ENCODE peak calls at places on chromosomes 6 and 20, in five cellular contexts. One of them, this sample, is unnamed.

GRCh38 chr6:24274441-24275083 is 83.3 kb downstream of the DCDC2 start:
- DNase-seq in fibroblast of the aortic adventitia: peak
- DNase-seq in coronary artery: no peak
- DNase-seq in ovary: no peak
- DNase-seq in HFF-Myc: no peak
- DNase-seq in this sample: no peak

GRCh38 chr6:105402090-105402980 is 547 bp downstream of the PREP start:
- DNase-seq in fibroblast of the aortic adventitia: peak
- DNase-seq in coronary artery: no peak
- DNase-seq in ovary: no peak
- DNase-seq in HFF-Myc: no peak
- DNase-seq in this sample: no peak

GRCh38 chr6:18081025-18081668 is 41.3 kb downstream of the NHLRC1 start:
- DNase-seq in fibroblast of the aortic adventitia: peak
- DNase-seq in coronary artery: no peak
- DNase-seq in ovary: no peak
- DNase-seq in HFF-Myc: no peak
- DNase-seq in this sample: no peak

GRCh38 chr20:32969356-32970114 is 34.7 kb downstream of the SUN5 start:
- DNase-seq in fibroblast of the aortic adventitia: no peak
- DNase-seq in coronary artery: peak
- DNase-seq in ovary: no peak
- DNase-seq in HFF-Myc: no peak
- DNase-seq in this sample: no peak

GRCh38 chr6:109978174-109979032 is at the start of gene GPR6:
- DNase-seq in fibroblast of the aortic adventitia: peak
- DNase-seq in coronary artery: no peak
- DNase-seq in ovary: peak
- DNase-seq in HFF-Myc: peak
- DNase-seq in this sample: peak

GRCh38 chr20:35601021-35601973 is 14.3 kb upstream of the SPAG4 start:
- DNase-seq in fibroblast of the aortic adventitia: peak
- DNase-seq in coronary artery: no peak
- DNase-seq in ovary: peak
- DNase-seq in HFF-Myc: peak
- DNase-seq in this sample: peak

GRCh38 chr6:155274533-155274932 is 10.7 kb downstream of the CLDN20 start:
- DNase-seq in fibroblast of the aortic adventitia: peak
- DNase-seq in coronary artery: no peak
- DNase-seq in ovary: no peak
- DNase-seq in HFF-Myc: peak
- DNase-seq in this sample: no peak

GRCh38 chr20:23601715-23602114 is 4.0 kb downstream of the CST9 start:
- DNase-seq in fibroblast of the aortic adventitia: no peak
- DNase-seq in coronary artery: no peak
- DNase-seq in ovary: no peak
- DNase-seq in HFF-Myc: no peak
- DNase-seq in this sample: no peak

GRCh38 chr6:6659600-6660327 is 71.2 kb downstream of the LY86 start:
- DNase-seq in fibroblast of the aortic adventitia: no peak
- DNase-seq in coronary artery: no peak
- DNase-seq in ovary: no peak
- DNase-seq in HFF-Myc: no peak
- DNase-seq in this sample: peak

GRCh38 chr6:107712523-107713213 is 111.4 kb downstream of the SCML4 start:
- DNase-seq in fibroblast of the aortic adventitia: peak
- DNase-seq in coronary artery: no peak
- DNase-seq in ovary: no peak
- DNase-seq in HFF-Myc: no peak
- DNase-seq in this sample: no peak

GRCh38 chr20:33842346-33842745 is 31.2 kb downstream of the CHMP4B start:
- DNase-seq in fibroblast of the aortic adventitia: no peak
- DNase-seq in coronary artery: no peak
- DNase-seq in ovary: no peak
- DNase-seq in HFF-Myc: no peak
- DNase-seq in this sample: no peak

GRCh38 chr6:88183503-88183902 is 17.4 kb upstream of the CNR1 start:
- DNase-seq in fibroblast of the aortic adventitia: no peak
- DNase-seq in coronary artery: no peak
- DNase-seq in ovary: no peak
- DNase-seq in HFF-Myc: no peak
- DNase-seq in this sample: no peak

GRCh38 chr20:6819599-6819998 is 52.1 kb downstream of the BMP2 start:
- DNase-seq in fibroblast of the aortic adventitia: peak
- DNase-seq in coronary artery: no peak
- DNase-seq in ovary: no peak
- DNase-seq in HFF-Myc: no peak
- DNase-seq in this sample: no peak

GRCh38 chr20:63054103-63054474 is 47.3 kb upstream of the BHLHE23 start:
- DNase-seq in fibroblast of the aortic adventitia: no peak
- DNase-seq in coronary artery: no peak
- DNase-seq in ovary: no peak
- DNase-seq in HFF-Myc: no peak
- DNase-seq in this sample: no peak

GRCh38 chr6:137746264-137746663 is 120.8 kb upstream of the TNFAIP3 start:
- DNase-seq in fibroblast of the aortic adventitia: no peak
- DNase-seq in coronary artery: no peak
- DNase-seq in ovary: no peak
- DNase-seq in HFF-Myc: no peak
- DNase-seq in this sample: peak

GRCh38 chr6:53179961-53180651 is 31.5 kb upstream of the GCM1 start:
- DNase-seq in fibroblast of the aortic adventitia: peak
- DNase-seq in coronary artery: no peak
- DNase-seq in ovary: peak
- DNase-seq in HFF-Myc: no peak
- DNase-seq in this sample: no peak

GRCh38 chr6:50602191-50602810 is 111.0 kb upstream of the TFAP2D start:
- DNase-seq in fibroblast of the aortic adventitia: peak
- DNase-seq in coronary artery: no peak
- DNase-seq in ovary: no peak
- DNase-seq in HFF-Myc: no peak
- DNase-seq in this sample: peak

GRCh38 chr6:34358389-34358906 is 34.0 kb downstream of the NUDT3 start:
- DNase-seq in fibroblast of the aortic adventitia: peak
- DNase-seq in coronary artery: no peak
- DNase-seq in ovary: peak
- DNase-seq in HFF-Myc: peak
- DNase-seq in this sample: no peak

GRCh38 chr20:11935212-11935611 is 17.5 kb downstream of the BTBD3 start:
- DNase-seq in fibroblast of the aortic adventitia: no peak
- DNase-seq in coronary artery: no peak
- DNase-seq in ovary: no peak
- DNase-seq in HFF-Myc: no peak
- DNase-seq in this sample: no peak

GRCh38 chr20:47544240-47544639 is 42.6 kb downstream of the NCOA3 start:
- DNase-seq in fibroblast of the aortic adventitia: peak
- DNase-seq in coronary artery: no peak
- DNase-seq in ovary: no peak
- DNase-seq in HFF-Myc: no peak
- DNase-seq in this sample: no peak

GRCh38 chr6:157323924-157324276 is 581 bp upstream of the TMEM242 start:
- DNase-seq in fibroblast of the aortic adventitia: peak
- DNase-seq in coronary artery: peak
- DNase-seq in ovary: peak
- DNase-seq in HFF-Myc: peak
- DNase-seq in this sample: no peak

GRCh38 chr20:6665161-6665560 is 102.3 kb upstream of the BMP2 start:
- DNase-seq in fibroblast of the aortic adventitia: no peak
- DNase-seq in coronary artery: no peak
- DNase-seq in ovary: no peak
- DNase-seq in HFF-Myc: no peak
- DNase-seq in this sample: no peak

GRCh38 chr20:4797275-4797674 is 75.6 kb downstream of the PRND start:
- DNase-seq in fibroblast of the aortic adventitia: peak
- DNase-seq in coronary artery: no peak
- DNase-seq in ovary: no peak
- DNase-seq in HFF-Myc: no peak
- DNase-seq in this sample: no peak

GRCh38 chr20:1327827-1328679 is 886 bp downstream of the SDCBP2 start:
- DNase-seq in fibroblast of the aortic adventitia: no peak
- DNase-seq in coronary artery: peak
- DNase-seq in ovary: no peak
- DNase-seq in HFF-Myc: no peak
- DNase-seq in this sample: no peak

GRCh38 chr6:113221850-113222249 is 635.3 kb upstream of the MARCKS start:
- DNase-seq in fibroblast of the aortic adventitia: no peak
- DNase-seq in coronary artery: no peak
- DNase-seq in ovary: no peak
- DNase-seq in HFF-Myc: no peak
- DNase-seq in this sample: no peak

GRCh38 chr6:166492092-166492491 is 94.4 kb downstream of the RAMACL start:
- DNase-seq in fibroblast of the aortic adventitia: no peak
- DNase-seq in coronary artery: no peak
- DNase-seq in ovary: no peak
- DNase-seq in HFF-Myc: no peak
- DNase-seq in this sample: no peak

GRCh38 chr6:129575378-129576118 is 134.4 kb downstream of the ARHGAP18 start:
- DNase-seq in fibroblast of the aortic adventitia: peak
- DNase-seq in coronary artery: no peak
- DNase-seq in ovary: no peak
- DNase-seq in HFF-Myc: peak
- DNase-seq in this sample: no peak

GRCh38 chr6:37319856-37320255 is 33.9 kb upstream of the RNF8 start:
- DNase-seq in fibroblast of the aortic adventitia: peak
- DNase-seq in coronary artery: no peak
- DNase-seq in ovary: no peak
- DNase-seq in HFF-Myc: no peak
- DNase-seq in this sample: no peak

GRCh38 chr6:45946352-45946751 is 69.3 kb downstream of the CLIC5 start:
- DNase-seq in fibroblast of the aortic adventitia: peak
- DNase-seq in coronary artery: no peak
- DNase-seq in ovary: peak
- DNase-seq in HFF-Myc: peak
- DNase-seq in this sample: no peak

DNA sequence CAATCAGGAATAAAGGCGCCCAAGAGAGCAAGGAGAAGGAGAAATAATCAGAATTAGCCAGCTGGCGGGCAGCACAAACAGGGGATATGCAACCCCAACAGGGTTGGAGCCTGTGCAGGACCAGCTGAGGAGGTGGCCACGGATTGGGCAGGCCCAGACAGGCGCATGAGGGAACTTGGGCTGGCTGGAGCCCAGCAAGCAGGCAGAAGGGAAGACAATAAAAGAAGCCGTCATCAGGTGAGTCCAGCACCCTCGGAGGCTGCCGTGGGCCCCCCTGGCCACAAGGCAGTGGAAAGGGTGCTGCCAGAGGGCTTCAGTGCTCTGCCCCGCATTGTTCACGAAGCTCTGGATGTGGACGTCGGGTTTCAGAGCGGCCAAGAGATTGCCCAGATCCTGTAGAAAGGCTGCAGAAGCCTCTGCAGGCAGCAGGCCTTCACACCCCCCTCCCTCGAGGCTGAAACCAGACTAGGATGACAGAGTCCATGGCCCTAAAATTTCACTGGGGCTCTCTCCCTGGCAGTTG is 28.4 kb upstream of the MAFB start:
- DNase-seq in fibroblast of the aortic adventitia: no peak
- DNase-seq in coronary artery: no peak
- DNase-seq in ovary: no peak
- DNase-seq in HFF-Myc: no peak
- DNase-seq in this sample: no peak
- H3K4me3 ChIP-seq in fibroblast of the aortic adventitia: no peak
- H3K4me3 ChIP-seq in coronary artery: no peak
- H3K4me3 ChIP-seq in ovary: no peak
- H3K4me3 ChIP-seq in HFF-Myc: no peak
- H3K4me3 ChIP-seq in this sample: no peak

DNA sequence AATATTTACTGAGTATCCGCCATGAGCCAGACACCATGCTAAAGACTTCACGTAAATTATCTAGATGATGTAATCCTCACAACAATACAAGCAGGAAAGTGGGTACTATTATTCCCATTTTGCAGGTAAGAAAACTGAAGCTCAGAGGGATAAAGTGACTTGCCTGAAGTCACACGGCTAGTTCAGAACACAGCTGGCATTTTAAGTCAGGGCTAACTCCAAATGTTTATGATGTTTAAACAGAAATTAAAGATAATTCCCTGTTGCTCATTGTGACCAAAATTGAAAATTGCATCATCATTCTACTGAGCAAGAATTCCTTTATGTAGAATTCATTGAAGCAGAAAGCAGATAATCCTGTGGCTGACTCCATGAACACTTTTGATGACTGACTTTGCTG is 71.3 kb upstream of the STXBP5 start:
- DNase-seq in fibroblast of the aortic adventitia: peak
- DNase-seq in coronary artery: no peak
- DNase-seq in ovary: no peak
- DNase-seq in HFF-Myc: no peak
- DNase-seq in this sample: no peak
- H3K4me3 ChIP-seq in fibroblast of the aortic adventitia: no peak
- H3K4me3 ChIP-seq in coronary artery: no peak
- H3K4me3 ChIP-seq in ovary: no peak
- H3K4me3 ChIP-seq in HFF-Myc: no peak
- H3K4me3 ChIP-seq in this sample: no peak

DNA sequence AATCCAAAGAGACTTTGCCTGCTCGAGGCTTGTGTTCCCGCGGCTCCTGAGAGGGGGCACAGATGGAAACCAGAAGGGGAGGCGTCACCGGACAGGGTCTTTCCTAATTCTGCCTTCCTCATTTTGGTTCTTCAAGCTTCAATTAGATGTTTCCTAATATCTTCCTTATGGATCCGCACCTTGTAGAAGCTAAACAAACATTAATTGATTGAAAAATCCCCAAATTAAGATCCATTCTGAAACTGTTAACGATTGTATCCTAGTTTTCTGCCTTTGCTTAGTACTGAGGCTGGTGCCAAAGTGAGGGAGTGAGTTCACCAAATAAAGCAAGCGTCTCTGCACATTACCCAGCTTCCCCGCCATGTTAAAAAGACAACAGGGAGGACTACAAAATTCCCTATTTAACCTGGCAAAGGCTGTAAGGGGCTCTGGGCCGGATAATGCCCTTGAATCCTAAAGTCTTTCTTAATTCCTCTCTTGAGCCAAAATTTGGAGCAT is 123.2 kb downstream of the GPX5 start:
- DNase-seq in fibroblast of the aortic adventitia: peak
- DNase-seq in coronary artery: no peak
- DNase-seq in ovary: no peak
- DNase-seq in HFF-Myc: no peak
- DNase-seq in this sample: no peak
- H3K4me3 ChIP-seq in fibroblast of the aortic adventitia: peak
- H3K4me3 ChIP-seq in coronary artery: peak
- H3K4me3 ChIP-seq in ovary: peak
- H3K4me3 ChIP-seq in HFF-Myc: peak
- H3K4me3 ChIP-seq in this sample: peak

GRCh38 chr20:46117704-46118467 is at the start of gene CD40:
- DNase-seq in fibroblast of the aortic adventitia: peak
- DNase-seq in coronary artery: peak
- DNase-seq in ovary: peak
- DNase-seq in HFF-Myc: no peak
- DNase-seq in this sample: peak

GRCh38 chr20:46120136-46120535 is 2.0 kb downstream of the CD40 start:
- DNase-seq in fibroblast of the aortic adventitia: no peak
- DNase-seq in coronary artery: no peak
- DNase-seq in ovary: no peak
- DNase-seq in HFF-Myc: no peak
- DNase-seq in this sample: no peak

GRCh38 chr20:46118481-46119020 is 437 bp downstream of the CD40 start:
- DNase-seq in fibroblast of the aortic adventitia: no peak
- DNase-seq in coronary artery: peak
- DNase-seq in ovary: peak
- DNase-seq in HFF-Myc: no peak
- DNase-seq in this sample: peak

GRCh38 chr20:46119547-46119946 is 1.4 kb downstream of the CD40 start:
- DNase-seq in fibroblast of the aortic adventitia: no peak
- DNase-seq in coronary artery: no peak
- DNase-seq in ovary: no peak
- DNase-seq in HFF-Myc: no peak
- DNase-seq in this sample: no peak

GRCh38 chr20:46119028-46119546 is 973 bp downstream of the CD40 start:
- DNase-seq in fibroblast of the aortic adventitia: no peak
- DNase-seq in coronary artery: peak
- DNase-seq in ovary: no peak
- DNase-seq in HFF-Myc: no peak
- DNase-seq in this sample: peak
- H3K4me3 ChIP-seq in fibroblast of the aortic adventitia: no peak
- H3K4me3 ChIP-seq in coronary artery: peak
- H3K4me3 ChIP-seq in ovary: peak
- H3K4me3 ChIP-seq in HFF-Myc: no peak
- H3K4me3 ChIP-seq in this sample: peak